ENCODE peak calls at places on chromosomes 7 and 10, in eight cellular contexts. Q is IMR-90, I is cardiac muscle cell, J is bronchial epithelial cell, L is lower lobe of right lung, N is mucosa of descending colon, S is heart right ventricle, A is stomach. K is an unnamed sample.

GRCh38 chr10:60825520-60825919 is 47.2 kb downstream of the CDK1 start:
- DNase-seq in I (no peak), J (no peak), S (no peak), N (no peak), Q (no peak), L (no peak), A (no peak), K (no peak)

GRCh38 chr7:46163245-46163644 is 242.2 kb upstream of the IGFBP3 start:
- DNase-seq in N (no peak), L (no peak), Q (no peak), S (no peak), A (no peak), I (no peak), J (no peak), K (no peak)

GRCh38 chr10:59595584-59595983 is 114.1 kb downstream of the SLC16A9 start:
- DNase-seq in Q (no peak), L (no peak), J (peak; percentile 25), A (no peak), I (no peak), N (no peak), S (no peak), K (no peak)

GRCh38 chr10:129120441-129120840 is 346.6 kb upstream of the MGMT start:
- DNase-seq in L (no peak), N (no peak), J (no peak), S (no peak), I (no peak), Q (no peak), A (no peak), K (no peak)

GRCh38 chr10:29039659-29040309 is 249.1 kb upstream of the LYZL1 start:
- DNase-seq in J (no peak), I (no peak), L (no peak), A (no peak), S (no peak), N (no peak), Q (peak; percentile 87), K (peak; percentile 30)

GRCh38 chr7:157520249-157520648 is 183.4 kb downstream of the DNAJB6 start:
- DNase-seq in N (no peak), I (no peak), A (no peak), Q (no peak), L (no peak), J (no peak), S (no peak), K (no peak)

GRCh38 chr10:58275261-58275660 is 6.3 kb downstream of the CISD1 start:
- DNase-seq in A (no peak), N (no peak), L (no peak), J (no peak), Q (no peak), S (no peak), I (no peak), K (no peak)

GRCh38 chr7:127446842-127447241 is 54.3 kb upstream of the ZNF800 start:
- DNase-seq in Q (no peak), L (no peak), A (no peak), I (no peak), S (no peak), N (no peak), J (peak; percentile 2), K (no peak)

GRCh38 chr7:130275826-130276291 is 9.2 kb downstream of the CPA2 start:
- DNase-seq in J (no peak), I (no peak), L (no peak), Q (no peak), S (no peak), N (no peak), A (no peak), K (no peak)

GRCh38 chr7:130273081-130273699 is 6.5 kb downstream of the CPA2 start:
- DNase-seq in N (no peak), L (no peak), A (no peak), S (no peak), Q (peak; percentile 48), J (peak; percentile 60), I (peak; percentile 91), K (no peak)

GRCh38 chr7:130274983-130275649 is 8.5 kb downstream of the CPA2 start:
- DNase-seq in Q (no peak), L (no peak), J (no peak), N (no peak), I (peak; percentile 55), S (no peak), A (no peak), K (no peak)

GRCh38 chr7:130272456-130273080 is 5.9 kb downstream of the CPA2 start:
- DNase-seq in A (no peak), I (peak; percentile 18), L (no peak), N (no peak), S (no peak), J (peak; percentile 71), Q (no peak), K (no peak)

GRCh38 chr7:130273863-130274262 is 7.2 kb downstream of the CPA2 start:
- DNase-seq in L (no peak), Q (peak; percentile 68), S (no peak), J (no peak), A (no peak), N (no peak), I (peak; percentile 11), K (peak; percentile 87)
- TF ChIP-seq CTCF in L (no peak), Q (no peak), S (no peak), J (no peak), A (no peak), N (no peak), I (peak; percentile 14), K (peak; percentile 28)

DNA sequence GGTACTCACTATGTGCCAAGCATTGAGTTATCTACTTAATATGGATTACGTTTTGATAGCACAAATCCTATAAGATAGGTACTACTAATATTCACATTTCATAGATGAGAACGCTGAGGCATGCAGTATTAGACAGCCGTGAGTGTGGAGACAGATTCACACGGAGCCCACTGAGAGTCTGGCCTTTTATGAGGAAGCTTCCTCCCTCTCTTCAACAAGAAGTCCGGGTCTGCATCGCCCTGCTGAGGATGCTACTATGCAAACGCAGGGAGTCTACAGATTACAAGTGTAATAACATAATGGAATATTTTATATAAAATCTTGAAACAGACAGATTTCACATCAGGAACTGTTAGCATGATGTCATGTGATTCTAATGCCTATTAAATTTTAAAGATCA is 255.9 kb upstream of the GLI3 start:
- DNase-seq in L (no peak), S (no peak), I (no peak), Q (no peak), J (no peak), N (no peak), A (no peak), K (no peak)
- H3K4me3 ChIP-seq in L (peak overlapping the region; percentile 50), S (peak overlapping the region; percentile 40), I (peak overlapping the region; percentile 33), Q (no peak overlapping the region), J (no peak overlapping the region), N (no peak overlapping the region), A (peak overlapping the region; percentile 35), K (peak overlapping the region; percentile 54)

GRCh38 chr7:123763191-123763661 is 14.4 kb upstream of the WASL start:
- DNase-seq in I (no peak), N (no peak), S (no peak), Q (no peak), A (no peak), J (no peak), L (no peak), K (no peak)

GRCh38 chr7:123757095-123757494 is 8.3 kb upstream of the WASL start:
- DNase-seq in L (no peak), I (no peak), N (no peak), J (peak; percentile 100), Q (no peak), S (no peak), A (no peak), K (no peak)

DNA sequence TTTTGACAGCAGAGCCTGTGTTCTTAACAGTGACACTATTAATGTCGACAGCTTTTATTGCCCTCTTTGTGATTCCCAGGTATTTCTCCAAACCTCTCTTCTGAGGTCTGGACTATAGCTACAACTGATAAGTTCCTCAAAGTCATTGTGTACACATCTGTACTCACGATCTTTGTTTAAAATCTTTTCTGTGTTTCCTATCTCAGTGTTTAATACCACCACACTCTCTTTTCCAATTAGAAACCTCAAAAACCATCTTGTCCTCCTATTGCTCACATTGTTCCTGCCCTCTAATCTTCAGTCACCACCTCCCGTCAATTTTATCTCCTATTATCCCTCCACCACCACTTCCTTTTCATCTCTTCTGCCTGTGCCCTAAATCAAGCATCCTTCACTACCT is 12.9 kb upstream of the WASL start:
- DNase-seq in I (no peak), A (no peak), N (no peak), J (no peak), S (no peak), L (no peak), Q (no peak), K (no peak)
- TF ChIP-seq CTCF in I (no peak), A (no peak), N (no peak), J (no peak), S (no peak), L (no peak), Q (no peak), K (no peak)

GRCh38 chr10:104892879-104893278 is 251.8 kb downstream of the SORCS3 start:
- DNase-seq in A (no peak), S (no peak), N (no peak), L (no peak), Q (no peak), I (no peak), J (no peak), K (no peak)
- H3K4me3 ChIP-seq in A (no peak overlapping the region), S (no peak overlapping the region), N (no peak overlapping the region), L (no peak overlapping the region), Q (no peak overlapping the region), I (no peak overlapping the region), J (no peak overlapping the region), K (no peak overlapping the region)

GRCh38 chr10:13528875-13529713 is at the start of gene BEND7:
- DNase-seq in L (peak; percentile 59), A (peak; percentile 60), S (peak; percentile 67), I (peak; percentile 79), Q (peak; percentile 16), J (no peak), N (peak; percentile 63), K (no peak)
- TF ChIP-seq CTCF in L (no peak), A (no peak), S (no peak), I (no peak), Q (no peak), J (no peak), N (no peak), K (no peak)

GRCh38 chr7:130732980-130733865 is 784 bp downstream of the KLF14 start:
- DNase-seq in S (peak; percentile 23), L (peak; percentile 50), A (peak; percentile 33), N (peak; percentile 57), J (no peak), Q (peak; percentile 1), I (peak; percentile 19), K (peak; percentile 10)
- H3K4me3 ChIP-seq in S (peak overlapping the region; percentile 55), L (peak overlapping the region; percentile 50), A (peak overlapping the region; percentile 53), N (peak overlapping the region; percentile 11), J (peak overlapping the region; percentile 17), Q (peak overlapping the region; percentile 91), I (peak overlapping the region; percentile 36), K (no peak overlapping the region)

GRCh38 chr10:104406715-104407517 is 53.3 kb downstream of the CFAP58 start:
- DNase-seq in J (peak; percentile 67), N (no peak), S (no peak), A (no peak), Q (peak; percentile 50), L (no peak), I (peak; percentile 45), K (peak; percentile 67)
- TF ChIP-seq CTCF in J (peak; percentile 54), N (no peak), S (peak; percentile 51), A (no peak), Q (peak; percentile 55), L (peak; percentile 43), I (peak; percentile 56), K (peak; percentile 72)

DNA sequence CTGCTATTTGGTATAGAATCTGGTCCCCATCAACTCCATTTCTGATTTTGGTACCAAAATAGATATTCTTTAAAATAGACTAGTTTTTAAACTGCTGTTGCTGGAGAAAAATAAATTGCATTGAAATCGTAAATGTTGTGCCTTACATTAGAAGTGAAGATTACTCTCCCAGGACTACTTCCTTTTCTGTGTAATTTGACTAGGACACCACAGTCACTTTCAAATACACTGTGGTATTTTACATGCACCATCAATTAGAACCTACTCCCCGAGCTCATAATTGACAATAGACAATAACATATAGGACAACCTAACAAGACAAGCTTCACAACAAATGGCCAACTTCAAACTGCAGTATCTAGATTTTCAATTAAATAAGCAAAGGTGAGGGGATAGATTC is 211.5 kb downstream of the DGKB start:
- DNase-seq in N (no peak), I (no peak), L (no peak), Q (no peak), J (no peak), A (no peak), S (no peak), K (no peak)
- H3K4me3 ChIP-seq in N (no peak overlapping the region), I (no peak overlapping the region), L (no peak overlapping the region), Q (no peak overlapping the region), J (no peak overlapping the region), A (no peak overlapping the region), S (no peak overlapping the region), K (no peak overlapping the region)